ENCODE peak calls at places on chromosomes 13 and 19, in eight cellular contexts. U is type B pancreatic cell, D is AG09319, Q is mesothelial cell of epicardium, I is cardiac muscle cell, C is colonic mucosa, Y is HFFc6, M is right lobe of liver. L is an unnamed sample.

GRCh38 chr13:23616228-23616627 is 46.0 kb downstream of the TNFRSF19 start:
- DNase-seq in M (no peak), Y (no peak), Q (no peak), I (no peak), D (no peak), U (no peak), C (no peak), L (no peak)

GRCh38 chr13:97364031-97364430 is 69.9 kb upstream of the RAP2A start:
- DNase-seq in C (no peak), U (no peak), D (no peak), M (no peak), I (no peak), Q (no peak), Y (no peak), L (no peak)

GRCh38 chr13:67231481-67231940 is 1.4 kb upstream of the PCDH9 start:
- DNase-seq in U (no peak), Q (no peak), M (no peak), Y (no peak), D (no peak), C (no peak), I (peak), L (no peak)

GRCh38 chr13:55000043-55000442 is 1971.4 kb downstream of the OLFM4 start:
- DNase-seq in M (no peak), C (no peak), U (no peak), D (no peak), Y (no peak), I (no peak), Q (no peak), L (no peak)

GRCh38 chr13:44648392-44649117 is 72.4 kb upstream of the TSC22D1 start:
- DNase-seq in D (no peak), M (no peak), C (no peak), Q (no peak), U (no peak), Y (no peak), I (peak), L (no peak)

GRCh38 chr13:47158583-47158982 is 261.7 kb upstream of the HTR2A start:
- DNase-seq in Y (no peak), M (no peak), U (no peak), Q (no peak), D (no peak), I (no peak), C (no peak), L (no peak)

GRCh38 chr19:17775245-17775927 is 19.6 kb upstream of the B3GNT3 start:
- DNase-seq in M (no peak), Q (no peak), D (no peak), Y (peak), I (peak), C (peak), U (no peak), L (peak)

GRCh38 chr19:12983091-12983490 is 12.2 kb upstream of the NFIX start:
- DNase-seq in M (no peak), U (no peak), Y (no peak), D (no peak), C (no peak), I (no peak), Q (no peak), L (no peak)

GRCh38 chr19:47435196-47435595 is 15.9 kb upstream of the MEIS3 start:
- DNase-seq in M (no peak), I (no peak), D (no peak), Q (no peak), Y (no peak), C (no peak), U (no peak), L (no peak)

GRCh38 chr19:38879400-38879751 is 1.3 kb upstream of the RINL start:
- DNase-seq in M (no peak), D (no peak), U (no peak), I (no peak), C (no peak), Y (no peak), Q (no peak), L (no peak)

GRCh38 chr19:38878575-38879399 is 712 bp upstream of the RINL start:
- DNase-seq in Q (no peak), C (no peak), M (no peak), D (no peak), Y (no peak), I (no peak), U (no peak), L (no peak)

GRCh38 chr19:38877781-38878574 is at the start of gene RINL:
- DNase-seq in M (peak), C (peak), Y (no peak), D (no peak), Q (no peak), I (no peak), U (no peak), L (no peak)

GRCh38 chr19:38880076-38880881 is 2.2 kb upstream of the RINL start:
- DNase-seq in M (no peak), I (no peak), Q (no peak), U (no peak), D (no peak), Y (no peak), C (no peak), L (no peak)

DNA sequence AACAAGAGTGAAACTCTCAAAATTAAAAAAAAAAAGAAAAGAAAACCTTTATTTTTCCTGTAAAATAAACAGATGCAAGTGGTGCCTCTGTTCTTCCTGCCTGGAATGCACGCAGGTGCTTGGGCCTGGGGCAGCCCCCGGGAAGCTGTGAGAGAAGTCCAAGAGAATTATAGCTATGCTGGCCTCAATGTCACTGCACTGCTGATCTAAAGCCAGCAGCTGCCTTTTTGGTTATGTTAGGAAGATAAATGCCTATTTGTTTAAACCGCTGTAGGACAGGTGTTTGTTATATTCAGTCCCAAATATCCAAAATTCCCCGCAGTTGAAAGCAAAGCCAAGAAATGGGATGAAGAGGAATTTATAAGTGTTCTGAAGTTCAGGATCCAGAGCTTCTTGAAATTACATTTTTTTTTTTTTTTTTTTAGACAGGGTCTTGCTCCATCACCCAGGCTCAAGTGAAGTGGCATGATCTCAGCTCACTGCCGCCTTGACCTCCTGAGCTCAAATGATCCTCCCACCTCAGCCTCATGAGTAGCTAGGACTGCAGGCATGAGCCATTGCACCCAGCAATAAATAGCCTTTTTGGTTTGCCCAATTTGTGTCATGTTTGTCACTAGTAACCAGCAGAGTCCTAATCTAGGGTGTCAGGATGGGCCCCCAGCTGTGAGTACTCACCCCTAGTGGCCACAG is 2.3 kb downstream of the RINL start:
- DNase-seq in I (no peak), Q (no peak), Y (no peak), M (no peak), C (no peak), D (no peak), U (no peak), L (no peak)
- TF ChIP-seq CTCF in I (no peak), Q (no peak), Y (no peak), M (no peak), C (no peak), D (no peak), U (no peak), L (no peak)

GRCh38 chr19:41264581-41265375 is 606 bp downstream of the HNRNPUL1 start:
- DNase-seq in C (peak), Y (no peak), I (peak), M (peak), Q (peak), U (no peak), D (no peak), L (peak)

GRCh38 chr19:41263042-41263849 is 926 bp upstream of the HNRNPUL1 start:
- DNase-seq in M (peak), D (peak), U (peak), I (peak), Y (peak), C (peak), Q (peak), L (peak)

GRCh38 chr19:41261474-41262190 is 2.5 kb upstream of the HNRNPUL1 start:
- DNase-seq in I (no peak), Q (no peak), Y (no peak), C (peak), U (no peak), D (no peak), M (no peak), L (no peak)

GRCh38 chr19:41265376-41266153 is 1.4 kb downstream of the HNRNPUL1 start:
- DNase-seq in I (peak), Q (no peak), Y (no peak), M (no peak), U (no peak), C (peak), D (no peak), L (peak)

DNA sequence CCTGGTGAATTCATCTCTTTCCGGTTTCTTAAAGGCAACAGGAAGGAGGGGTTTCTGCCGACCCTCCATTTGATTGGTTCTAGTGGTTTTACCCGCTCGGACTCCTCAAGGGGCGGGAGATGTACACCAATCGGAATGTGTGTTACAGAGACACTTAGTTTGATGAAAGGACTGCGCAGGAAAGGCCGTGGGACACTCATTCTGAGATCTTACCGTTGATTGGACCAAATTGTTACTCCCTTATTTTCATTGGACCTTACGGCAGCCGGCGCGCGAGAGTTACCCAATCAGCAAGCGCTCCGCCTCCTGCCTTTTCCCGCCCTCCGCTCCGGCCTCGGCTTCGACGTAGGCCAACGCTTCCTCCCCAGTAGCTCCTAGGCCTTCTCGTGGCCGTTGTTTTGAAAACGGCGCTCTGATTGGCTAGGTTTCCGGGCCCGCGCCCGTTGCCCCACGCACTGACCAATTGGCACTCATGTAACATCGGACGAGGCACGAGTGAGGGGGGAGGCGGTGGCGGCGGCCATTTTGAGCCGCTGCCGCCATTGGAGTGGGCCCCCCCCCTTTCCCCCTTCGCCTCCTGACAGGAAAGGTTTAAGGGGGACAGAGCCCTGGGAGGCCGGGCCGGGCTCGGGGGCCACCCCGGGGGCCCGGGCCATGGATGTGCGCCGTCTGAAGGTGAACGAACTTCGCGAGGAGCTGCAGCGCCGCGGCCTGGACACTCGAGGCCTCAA is at the start of gene HNRNPUL1:
- DNase-seq in Y (peak), U (peak), D (peak), Q (peak), M (peak), C (peak), I (peak), L (peak)
- TF ChIP-seq CTCF in Y (peak), U (peak), D (peak), Q (peak), M (no peak), C (no peak), I (peak), L (no peak)

DNA sequence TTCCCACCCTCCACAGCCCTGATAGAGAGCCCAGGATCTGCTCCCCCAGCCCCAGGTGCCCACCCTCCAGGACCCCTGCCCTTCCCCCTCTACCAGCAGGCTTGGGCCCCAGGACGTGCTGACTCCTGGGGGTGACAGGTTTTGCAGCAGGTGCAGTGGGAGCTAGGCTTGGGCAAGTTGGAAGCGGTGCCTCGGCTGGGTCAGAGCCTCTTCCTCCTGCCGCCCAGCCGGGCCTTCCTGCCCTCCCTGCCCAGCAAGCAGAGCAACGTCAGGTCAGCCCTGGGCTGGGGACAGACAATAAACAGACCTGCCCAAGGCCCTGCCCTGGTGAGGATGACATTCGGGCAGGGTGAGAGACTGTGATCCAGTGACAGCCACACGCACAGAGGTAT is 9.2 kb upstream of the NCCRP1 start:
- DNase-seq in C (no peak), I (no peak), Q (no peak), D (no peak), U (no peak), M (no peak), Y (no peak), L (no peak)
- TF ChIP-seq CTCF in C (no peak), I (no peak), Q (peak), D (no peak), U (peak), M (no peak), Y (peak), L (peak)

DNA sequence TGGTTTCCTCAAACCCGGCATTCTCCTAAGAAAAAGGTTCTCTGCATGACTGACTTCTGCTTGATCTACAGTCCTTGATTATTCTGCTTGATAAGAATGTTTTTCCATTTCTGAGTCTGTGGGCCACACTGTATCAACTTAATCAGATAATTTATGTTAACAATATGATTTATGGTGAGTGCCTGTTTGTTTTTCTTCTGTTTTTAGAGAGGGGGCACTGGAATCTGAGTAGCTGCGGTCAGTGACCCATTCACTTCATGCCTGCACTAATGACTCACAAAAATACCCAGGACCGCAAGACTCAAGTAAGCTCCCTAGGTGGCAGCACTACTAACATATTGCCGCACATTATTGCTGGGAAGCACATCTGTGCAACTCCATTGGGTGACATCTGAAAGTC is 542.3 kb upstream of the ATXN8OS start:
- DNase-seq in Y (peak), U (no peak), C (peak), I (peak), M (no peak), Q (no peak), D (no peak), L (no peak)
- TF ChIP-seq CTCF in Y (peak), U (peak), C (no peak), I (no peak), M (peak), Q (no peak), D (no peak), L (peak)

GRCh38 chr13:114115191-114115671 is 17.2 kb downstream of the RASA3 start:
- DNase-seq in D (no peak), C (peak), Q (no peak), M (peak), I (peak), Y (peak), U (no peak), L (no peak)
- TF ChIP-seq CTCF in D (peak), C (no peak), Q (no peak), M (no peak), I (peak), Y (peak), U (no peak), L (no peak)

DNA sequence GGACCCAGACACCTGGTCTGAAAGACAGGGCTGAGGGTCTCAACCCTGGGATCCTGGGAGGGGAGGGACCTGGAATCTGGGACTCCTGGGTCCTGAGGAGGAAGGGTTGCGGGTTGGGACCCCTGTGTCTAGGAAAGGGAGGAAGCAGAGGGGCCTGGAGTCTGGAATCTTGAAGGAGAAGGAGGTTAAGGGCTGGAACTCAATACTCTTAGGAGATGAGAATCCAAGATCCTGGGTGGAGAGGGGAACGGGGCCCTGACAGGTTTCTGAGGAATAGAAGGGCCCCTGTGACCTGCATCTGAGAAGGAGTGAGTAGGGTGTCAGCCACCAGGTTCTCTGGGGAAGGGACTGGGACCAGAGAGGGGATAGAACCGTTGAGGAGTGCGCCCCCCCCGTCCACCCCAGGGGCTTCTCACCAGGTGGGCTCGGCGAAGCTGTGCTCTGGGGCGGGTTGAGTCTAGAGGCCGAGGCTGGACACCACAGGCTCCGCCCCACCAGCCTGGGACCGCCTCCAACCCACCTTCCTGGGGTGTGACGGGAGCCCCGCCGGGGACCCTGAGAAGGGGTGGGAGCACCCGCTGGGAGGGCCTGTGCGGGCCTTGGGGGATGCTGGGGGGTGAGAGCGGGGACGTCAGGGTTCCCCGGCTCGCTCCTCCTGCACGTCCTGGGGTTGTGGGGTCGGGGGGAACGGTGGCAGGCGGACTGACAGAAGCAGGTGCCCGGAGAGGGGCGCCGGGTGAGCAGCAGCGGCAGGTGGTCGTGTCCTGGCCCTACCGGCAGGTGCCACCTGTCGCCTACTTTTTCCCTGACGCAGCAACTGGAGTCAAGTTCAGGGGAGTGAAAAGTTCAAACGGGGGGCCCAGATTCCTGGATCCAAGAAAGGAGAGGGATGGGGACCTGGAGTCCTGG is at the start of gene MAMSTR:
- DNase-seq in Q (no peak), I (no peak), M (no peak), Y (no peak), D (no peak), C (no peak), U (no peak), L (no peak)
- TF ChIP-seq CTCF in Q (no peak), I (no peak), M (no peak), Y (no peak), D (no peak), C (no peak), U (no peak), L (no peak)

GRCh38 chr13:111346281-111346680 is 25.8 kb downstream of the TEX29 start:
- DNase-seq in M (no peak), I (no peak), D (no peak), U (no peak), Y (no peak), C (no peak), Q (no peak), L (no peak)

GRCh38 chr13:111345682-111346081 is 25.2 kb downstream of the TEX29 start:
- DNase-seq in Y (no peak), D (no peak), M (no peak), C (no peak), Q (no peak), I (no peak), U (no peak), L (no peak)

GRCh38 chr13:111342716-111343115 is 22.3 kb downstream of the TEX29 start:
- DNase-seq in C (no peak), I (no peak), M (no peak), Q (no peak), Y (no peak), D (no peak), U (no peak), L (no peak)

GRCh38 chr13:111343186-111343805 is 22.9 kb downstream of the TEX29 start:
- DNase-seq in I (no peak), C (no peak), Q (no peak), D (no peak), Y (no peak), U (no peak), M (no peak), L (no peak)

DNA sequence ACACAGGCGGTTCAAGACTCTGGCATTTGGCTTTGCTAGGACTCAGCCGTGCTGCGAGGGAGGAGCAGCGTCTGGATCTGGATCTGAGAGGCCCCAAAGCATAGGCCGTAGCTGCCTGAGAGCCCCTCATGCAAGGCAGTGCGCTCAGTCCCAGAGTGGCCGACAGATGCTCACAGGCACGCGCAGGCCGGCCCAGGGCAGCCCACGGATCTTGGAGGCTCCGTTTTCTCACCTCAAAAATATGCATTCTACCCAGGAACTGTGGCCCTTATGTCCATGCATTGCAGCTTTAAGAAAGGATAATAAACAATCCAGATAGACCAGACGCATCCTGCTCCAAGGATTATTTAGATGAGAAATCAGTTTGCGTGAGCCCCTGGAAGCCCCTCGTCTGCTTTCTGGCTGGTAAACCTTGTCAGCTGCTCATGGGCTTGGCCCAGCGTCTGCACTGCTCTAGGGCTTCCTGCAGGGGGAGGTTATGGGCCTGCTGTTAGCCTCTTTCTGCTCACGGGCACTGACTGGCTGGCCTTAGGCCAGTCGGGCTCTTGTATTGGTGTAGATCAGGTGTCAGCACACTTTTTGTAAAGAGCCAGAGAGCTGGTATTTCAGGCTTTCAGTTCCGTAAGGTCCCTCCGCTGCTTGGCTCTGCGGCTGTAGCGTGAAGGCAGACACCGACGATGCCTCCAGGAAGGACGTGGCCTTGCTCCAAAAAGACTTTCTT is 24.2 kb downstream of the TEX29 start:
- DNase-seq in Q (no peak), D (no peak), U (no peak), I (peak), C (no peak), M (no peak), Y (peak), L (peak)
- TF ChIP-seq CTCF in Q (peak), D (peak), U (peak), I (peak), C (no peak), M (no peak), Y (peak), L (no peak)

DNA sequence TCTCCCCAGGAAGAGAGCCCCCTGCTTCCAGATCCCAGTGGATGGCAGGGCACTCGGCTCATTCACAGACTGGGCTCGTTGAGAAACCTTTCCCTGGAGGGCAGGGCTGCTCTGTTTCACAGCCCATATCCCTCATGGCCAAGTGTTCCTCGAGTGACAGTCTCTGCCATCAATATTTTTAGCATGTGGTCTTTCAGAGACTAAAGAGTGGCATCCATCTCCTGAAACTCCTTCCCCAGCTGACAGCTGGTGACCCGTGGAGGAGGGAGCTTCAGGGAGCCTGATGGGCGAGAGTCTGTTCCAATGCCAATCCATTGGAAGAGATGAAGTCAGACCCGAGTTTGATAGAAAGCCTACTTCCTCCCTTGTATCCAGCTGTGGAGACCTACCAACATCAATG is 30.7 kb upstream of the ALOX5AP start:
- DNase-seq in Y (no peak), U (peak), Q (no peak), C (no peak), M (no peak), I (no peak), D (no peak), L (no peak)
- TF ChIP-seq CTCF in Y (no peak), U (no peak), Q (no peak), C (no peak), M (no peak), I (no peak), D (no peak), L (no peak)

L was measured in neural crest cell.